ENCODE peak calls at places on chromosomes 12 and 14, in eight cellular contexts. T, R, Y, B, O, A, I and Z are unnamed samples. For H3K4me1, the result is how much of the 10 kb centered on the place peaks cover.

GRCh38 chr12:125882141-125882540 is 816.9 kb downstream of the AACS start:
- DNase-seq in R (no peak), B (no peak), I (no peak), O (no peak), T (no peak), A (no peak), Y (no peak), Z (no peak)

GRCh38 chr14:56494167-56494566 is 85.4 kb upstream of the TMEM260 start:
- DNase-seq in Y (no peak), O (no peak), A (no peak), I (no peak), R (no peak), B (no peak), T (no peak), Z (no peak)

GRCh38 chr12:108515916-108516315 is 839 bp downstream of the FICD start:
- DNase-seq in A (no peak), T (no peak), B (no peak), Y (peak), O (no peak), I (no peak), R (no peak), Z (peak)

GRCh38 chr12:32532951-32533350 is 133.6 kb downstream of the FGD4 start:
- DNase-seq in I (no peak), B (no peak), T (no peak), Y (no peak), A (no peak), R (no peak), O (no peak), Z (peak)

GRCh38 chr14:77691259-77691658 is 16.6 kb downstream of the ALKBH1 start:
- DNase-seq in R (no peak), B (no peak), I (no peak), T (no peak), O (no peak), A (no peak), Y (no peak), Z (no peak)

GRCh38 chr14:102953100-102953499 is 30.6 kb downstream of the AMN start:
- DNase-seq in T (no peak), Y (no peak), A (no peak), I (no peak), R (no peak), B (no peak), O (no peak), Z (no peak)

GRCh38 chr14:68260121-68260520 is 440.5 kb downstream of the RAD51B start:
- DNase-seq in A (no peak), R (peak), I (no peak), B (no peak), Y (no peak), T (no peak), O (no peak), Z (peak)

GRCh38 chr14:52043690-52044089 is 25.2 kb downstream of the NID2 start:
- DNase-seq in I (no peak), R (peak), T (no peak), A (no peak), O (no peak), Y (peak), B (no peak), Z (peak)

GRCh38 chr12:108724054-108724889 is 7.0 kb downstream of the CORO1C start:
- DNase-seq in I (no peak), R (no peak), B (no peak), Y (peak), O (no peak), A (no peak), T (no peak), Z (no peak)

GRCh38 chr12:123942277-123942653 is 30.4 kb downstream of the CCDC92 start:
- DNase-seq in O (no peak), Y (no peak), A (no peak), B (no peak), T (no peak), R (no peak), I (peak), Z (no peak)

GRCh38 chr12:18811268-18811667 is 73.3 kb downstream of the CAPZA3 start:
- DNase-seq in Y (no peak), R (no peak), A (no peak), O (no peak), B (no peak), I (peak), T (no peak), Z (no peak)

DNA sequence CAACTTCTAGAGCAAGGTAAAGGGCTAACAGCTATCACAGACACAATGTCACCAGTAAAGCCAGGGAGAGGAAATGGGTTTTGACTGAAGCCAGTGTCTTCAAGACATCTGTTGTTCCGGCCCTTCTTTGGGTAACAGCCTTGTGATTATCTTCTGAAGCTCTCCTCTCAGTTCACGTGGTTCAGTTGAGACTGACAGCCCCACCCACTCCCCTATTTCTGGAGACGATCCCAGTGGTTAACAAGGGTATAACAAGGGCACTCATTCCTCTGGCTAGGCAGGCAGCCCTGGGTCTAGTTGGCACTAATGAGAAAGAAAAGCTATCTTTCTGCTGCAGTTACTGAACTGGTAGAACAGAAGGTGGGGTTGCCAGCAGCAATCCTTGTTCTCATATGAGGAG is 6.9 kb downstream of the GNPTAB start:
- DNase-seq in O (peak), Y (peak), A (peak), I (peak), B (peak), R (peak), T (no peak), Z (peak)
- TF ChIP-seq CTCF in O (no peak), Y (no peak), A (no peak), I (no peak), B (no peak), R (no peak), T (peak), Z (peak)

GRCh38 chr12:130951636-130952035 is 2.1 kb upstream of the ADGRD1 start:
- DNase-seq in R (no peak), T (no peak), O (no peak), A (no peak), Y (no peak), I (no peak), B (no peak), Z (no peak)
- H3K4me1 ChIP-seq in R (under half), T (under half), O (under half), A (under half), Y (under half), I (under half), B (under half), Z (under half)

GRCh38 chr12:57085999-57086950 is 2.6 kb upstream of the NAB2 start:
- DNase-seq in R (peak), I (peak), T (no peak), B (peak), Y (peak), O (peak), A (no peak), Z (peak)
- TF ChIP-seq CTCF in R (peak), I (no peak), T (peak), B (peak), Y (peak), O (peak), A (peak), Z (peak)

DNA sequence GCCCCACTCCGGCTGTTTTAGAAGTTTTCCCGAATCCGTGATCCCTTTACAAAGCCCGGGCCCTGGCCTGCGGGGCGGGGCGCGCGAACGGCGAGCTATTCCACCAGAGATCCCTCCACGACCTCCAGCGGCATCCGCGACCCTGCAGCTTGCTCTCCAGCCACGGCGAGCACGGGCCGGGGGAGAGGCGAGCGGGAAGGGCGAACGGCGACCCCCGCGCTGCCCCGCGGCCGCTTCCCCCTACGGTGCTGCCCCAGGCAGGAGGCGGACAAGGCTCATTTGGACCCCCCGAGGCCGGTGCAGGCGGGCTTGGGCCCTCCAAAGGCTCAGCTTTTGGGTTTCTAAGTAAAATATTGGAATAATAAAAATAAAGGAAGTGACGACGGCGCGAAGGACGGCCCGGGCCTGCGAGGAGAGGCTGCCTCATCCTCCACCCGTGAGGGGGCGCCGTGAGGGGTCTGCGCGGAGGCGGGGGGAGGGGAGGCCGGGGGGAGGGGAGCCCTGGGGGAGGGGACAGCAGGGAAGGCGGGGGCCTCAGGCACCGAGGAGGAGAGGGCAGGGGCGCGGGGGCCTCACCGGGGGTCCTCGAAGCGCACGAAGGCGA is 600 bp downstream of the SRSF9 start:
- DNase-seq in O (peak), Y (peak), T (no peak), B (peak), R (no peak), A (no peak), I (no peak), Z (no peak)
- H3K4me1 ChIP-seq in O (under half), Y (under half), T (under half), B (under half), R (under half), A (under half), I (under half), Z (under half)

DNA sequence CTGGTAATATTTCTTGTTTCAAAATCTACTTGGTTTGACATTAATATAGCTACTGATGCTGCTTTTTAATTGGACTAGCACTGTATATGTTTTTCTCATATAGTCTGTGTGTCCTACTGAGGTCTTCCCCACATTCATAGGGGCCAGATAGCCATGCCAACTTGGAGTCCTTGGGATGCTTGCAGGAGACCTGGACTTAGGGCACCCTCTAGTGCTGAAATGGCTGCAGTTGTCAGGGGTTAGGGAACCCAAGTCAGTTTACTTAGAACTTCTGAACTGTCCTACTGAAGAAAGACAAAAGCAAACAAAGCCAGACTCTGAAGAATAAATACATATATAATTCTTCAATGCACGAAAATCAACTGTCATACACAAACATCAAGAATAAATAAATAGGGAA is 279.9 kb upstream of the SYT1 start:
- DNase-seq in A (no peak), Y (peak), I (peak), T (no peak), O (no peak), B (no peak), R (peak), Z (peak)
- TF ChIP-seq CTCF in A (no peak), Y (no peak), I (peak), T (no peak), O (no peak), B (no peak), R (peak), Z (peak)

DNA sequence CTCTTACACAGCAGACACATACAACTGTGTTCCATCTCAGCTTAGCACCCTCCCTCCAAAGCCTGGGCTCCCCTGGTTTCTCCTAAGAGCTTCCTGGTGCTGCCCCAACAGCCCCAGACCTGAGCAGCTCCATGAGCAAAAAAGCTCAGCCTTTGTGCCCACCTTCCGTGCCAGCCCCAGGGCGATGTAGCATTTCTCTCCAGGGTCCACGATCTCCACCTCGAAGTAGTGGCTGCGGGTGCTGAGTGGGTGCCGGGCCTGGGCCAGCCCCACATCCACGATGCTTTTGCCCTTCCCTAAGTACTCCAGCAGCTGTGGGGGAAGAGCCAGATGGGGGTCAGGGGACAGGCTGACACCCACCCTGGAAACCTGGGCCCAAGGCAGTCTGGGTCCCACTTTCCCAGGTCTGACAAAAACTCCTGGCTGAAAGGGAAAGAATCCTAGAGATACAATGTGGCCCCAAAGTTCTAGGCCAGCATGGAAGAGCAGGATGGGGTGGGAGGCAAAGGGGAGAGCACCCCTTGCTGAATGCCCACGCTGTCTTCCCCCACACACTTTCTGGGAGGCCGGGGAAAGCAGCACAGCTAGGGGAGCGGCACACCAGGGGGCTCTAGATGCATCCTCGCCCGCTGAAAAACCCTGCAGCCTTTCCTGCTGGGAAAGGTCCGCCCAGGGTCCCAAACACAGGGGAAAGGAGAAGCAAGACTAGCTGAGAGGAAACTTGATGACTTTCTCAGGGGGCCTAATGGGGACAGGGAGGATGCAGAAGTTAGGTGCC is 11.0 kb downstream of the SPRYD3 start:
- DNase-seq in O (no peak), B (no peak), Y (no peak), T (no peak), I (no peak), R (no peak), A (no peak), Z (peak)
- H3K4me1 ChIP-seq in O (under half), B (under half), Y (under half), T (under half), I (half or more), R (under half), A (under half), Z (under half)

DNA sequence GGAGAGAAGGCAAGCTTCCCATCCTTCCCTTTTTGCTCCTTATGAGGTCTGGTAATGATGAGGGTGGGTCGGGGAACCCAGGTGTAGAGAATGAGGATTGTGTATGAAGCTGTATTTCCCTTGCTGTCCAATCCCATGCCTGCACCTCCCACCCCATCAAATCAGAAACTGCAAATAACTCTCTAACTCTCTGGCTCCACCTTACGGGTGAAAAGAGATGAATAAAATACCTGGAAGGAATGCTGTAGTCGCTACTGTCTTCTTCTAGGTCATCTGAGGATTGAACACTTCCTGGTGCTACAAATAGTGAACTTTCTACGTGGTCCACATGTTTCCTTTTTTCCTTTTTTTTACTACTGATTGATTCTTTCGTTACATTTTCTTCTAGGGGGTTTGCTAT is 38.9 kb upstream of the DICER1 start:
- DNase-seq in I (no peak), O (no peak), R (peak), Y (peak), T (no peak), A (no peak), B (no peak), Z (peak)
- TF ChIP-seq CTCF in I (no peak), O (peak), R (peak), Y (no peak), T (peak), A (no peak), B (peak), Z (peak)

GRCh38 chr12:40107098-40107802 is 1.4 kb upstream of the SLC2A13 start:
- DNase-seq in Y (peak), O (peak), T (peak), R (peak), B (peak), I (peak), A (peak), Z (peak)

GRCh38 chr12:40106202-40106533 is 287 bp upstream of the SLC2A13 start:
- DNase-seq in Y (no peak), O (no peak), I (no peak), A (no peak), R (no peak), B (no peak), T (no peak), Z (no peak)

GRCh38 chr12:40105515-40106201 is at the start of gene SLC2A13:
- DNase-seq in I (peak), B (peak), O (peak), T (peak), R (peak), Y (peak), A (peak), Z (peak)

GRCh38 chr12:40107803-40108620 is 2.1 kb upstream of the SLC2A13 start:
- DNase-seq in I (no peak), T (no peak), A (no peak), B (no peak), R (no peak), O (no peak), Y (no peak), Z (no peak)

DNA sequence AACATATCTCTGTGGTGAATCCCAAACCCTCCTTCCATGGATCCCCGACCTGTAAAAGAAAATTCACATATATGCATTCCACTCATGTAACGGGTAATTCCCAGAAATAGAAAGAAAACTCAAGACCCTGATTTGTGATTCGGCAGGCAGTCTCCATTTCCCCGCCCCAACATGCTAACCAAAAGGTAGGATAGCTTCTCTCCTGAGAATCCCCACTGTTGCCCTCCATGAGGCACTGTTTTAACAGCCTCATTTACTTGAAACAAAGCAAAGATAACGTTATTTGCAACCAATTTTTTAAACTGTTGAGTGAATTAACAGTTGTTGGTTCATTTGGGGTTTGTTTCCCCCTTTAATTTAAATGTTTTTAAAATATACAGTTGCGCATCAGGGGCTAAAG is 774 bp upstream of the SLC2A13 start:
- DNase-seq in O (no peak), B (no peak), A (no peak), Y (no peak), T (no peak), I (no peak), R (peak), Z (peak)
- H3K4me1 ChIP-seq in O (under half), B (under half), A (under half), Y (under half), T (under half), I (under half), R (under half), Z (under half)

DNA sequence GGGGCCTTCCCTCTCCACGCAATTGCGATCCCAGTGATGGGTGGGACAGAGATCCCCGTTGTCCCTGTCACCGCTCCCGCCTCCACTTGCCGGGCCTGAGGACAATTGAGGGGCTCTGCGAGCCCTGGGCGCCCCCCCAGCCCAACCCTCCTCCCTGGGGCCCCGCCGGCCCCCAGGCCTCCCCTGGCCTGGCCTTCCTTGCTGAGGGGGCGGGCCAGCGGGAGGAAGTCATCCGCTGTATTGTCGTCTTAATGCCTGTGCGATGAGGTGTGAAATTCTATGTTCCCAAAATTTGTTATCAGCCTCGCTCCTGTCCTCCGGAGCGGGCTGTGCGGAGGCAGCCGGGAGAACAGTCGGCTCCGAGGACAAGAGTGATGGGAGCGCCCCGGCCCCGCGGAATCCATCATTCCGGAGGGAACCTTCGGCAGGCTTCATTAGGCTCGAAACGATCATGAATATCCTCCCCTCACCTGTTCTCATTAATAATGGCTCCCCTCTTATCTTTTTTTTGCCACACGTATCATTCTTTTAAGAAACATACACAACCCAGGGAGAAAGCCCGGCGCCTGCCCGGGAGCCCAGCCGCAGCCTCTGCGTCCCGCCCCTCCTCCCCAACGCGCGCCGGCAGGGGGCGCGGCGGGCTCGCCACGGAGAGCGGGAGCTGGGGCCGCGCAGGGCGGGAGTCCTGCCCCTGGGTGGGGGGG is 17.3 kb upstream of the DLK1 start:
- DNase-seq in B (no peak), Y (no peak), T (no peak), O (peak), I (peak), R (peak), A (no peak), Z (peak)
- TF ChIP-seq CTCF in B (peak), Y (peak), T (peak), O (peak), I (peak), R (peak), A (no peak), Z (peak)